ENCODE peak calls at places on chromosomes 5 and 9, in ten cellular contexts. B, Z, F, P, Q, I, V, Y, O and M are unnamed samples.

GRCh38 chr5:64838376-64838775 is 69.6 kb downstream of the CWC27 start:
- DNase-seq in B (no peak), Z (no peak), F (peak; percentile 66), P (no peak), Q (no peak), I (no peak), V (no peak), Y (no peak), O (no peak), M (no peak)

GRCh38 chr5:76679231-76679630 is 36.7 kb upstream of the F2R start:
- DNase-seq in B (no peak), Z (no peak), F (peak; percentile 51), P (no peak), Q (no peak), I (no peak), V (no peak), Y (no peak), O (peak; percentile 40), M (no peak)

GRCh38 chr5:92268343-92268742 is 885.2 kb upstream of the ARRDC3 start:
- DNase-seq in B (no peak), Z (no peak), F (no peak), P (no peak), Q (no peak), I (no peak), V (no peak), Y (no peak), O (no peak), M (peak; percentile 34)

GRCh38 chr5:96031811-96032261 is 70.2 kb upstream of the ELL2 start:
- DNase-seq in B (no peak), Z (no peak), F (peak; percentile 88), P (no peak), Q (no peak), I (no peak), V (no peak), Y (no peak), O (peak; percentile 59), M (no peak)

GRCh38 chr5:168592014-168592368 is 12.8 kb upstream of the PANK3 start:
- DNase-seq in B (peak; percentile 26), Z (no peak), F (peak; percentile 34), P (no peak), Q (no peak), I (no peak), V (no peak), Y (no peak), O (peak; percentile 75), M (no peak)

GRCh38 chr5:164370841-164371240 is 865.4 kb downstream of the MAT2B start:
- DNase-seq in B (no peak), Z (no peak), F (peak; percentile 42), P (no peak), Q (no peak), I (no peak), V (no peak), Y (no peak), O (no peak), M (no peak)

GRCh38 chr5:2187687-2188086 is 305.0 kb upstream of the IRX4 start:
- DNase-seq in B (no peak), Z (no peak), F (no peak), P (no peak), Q (no peak), I (no peak), V (no peak), Y (no peak), O (no peak), M (peak; percentile 52)

GRCh38 chr5:172145870-172146747 is 41.9 kb downstream of the STK10 start:
- DNase-seq in B (no peak), Z (no peak), F (no peak), P (no peak), Q (no peak), I (no peak), V (no peak), Y (no peak), O (no peak), M (no peak)

GRCh38 chr9:37920471-37921167 is 16.7 kb upstream of the SLC25A51 start:
- DNase-seq in B (no peak), Z (peak; percentile 41), F (no peak), P (no peak), Q (no peak), I (peak; percentile 8), V (no peak), Y (no peak), O (no peak), M (no peak)

GRCh38 chr9:109417585-109418544 is 80.2 kb downstream of the PTPN3 start:
- DNase-seq in B (no peak), Z (no peak), F (no peak), P (no peak), Q (no peak), I (no peak), V (no peak), Y (no peak), O (no peak), M (no peak)

GRCh38 chr9:20683351-20684034 is 566 bp upstream of the FOCAD start:
- DNase-seq in B (peak; percentile 14), Z (no peak), F (peak; percentile 89), P (no peak), Q (peak; percentile 79), I (peak; percentile 53), V (peak; percentile 32), Y (no peak), O (peak; percentile 73), M (no peak)

GRCh38 chr9:134216449-134216951 is 52.1 kb upstream of the RNU6ATAC start:
- DNase-seq in B (no peak), Z (no peak), F (no peak), P (no peak), Q (peak; percentile 12), I (peak; percentile 10), V (no peak), Y (no peak), O (no peak), M (peak; percentile 54)

GRCh38 chr5:40429258-40430111 is 250.2 kb upstream of the PTGER4 start:
- DNase-seq in B (no peak), Z (no peak), F (peak; percentile 81), P (no peak), Q (no peak), I (no peak), V (no peak), Y (no peak), O (peak; percentile 56), M (peak; percentile 73)

GRCh38 chr9:27548055-27548741 is 18.6 kb upstream of the MOB3B start:
- DNase-seq in B (no peak), Z (no peak), F (peak; percentile 65), P (no peak), Q (no peak), I (no peak), V (no peak), Y (peak; percentile 47), O (peak; percentile 73), M (no peak)

DNA sequence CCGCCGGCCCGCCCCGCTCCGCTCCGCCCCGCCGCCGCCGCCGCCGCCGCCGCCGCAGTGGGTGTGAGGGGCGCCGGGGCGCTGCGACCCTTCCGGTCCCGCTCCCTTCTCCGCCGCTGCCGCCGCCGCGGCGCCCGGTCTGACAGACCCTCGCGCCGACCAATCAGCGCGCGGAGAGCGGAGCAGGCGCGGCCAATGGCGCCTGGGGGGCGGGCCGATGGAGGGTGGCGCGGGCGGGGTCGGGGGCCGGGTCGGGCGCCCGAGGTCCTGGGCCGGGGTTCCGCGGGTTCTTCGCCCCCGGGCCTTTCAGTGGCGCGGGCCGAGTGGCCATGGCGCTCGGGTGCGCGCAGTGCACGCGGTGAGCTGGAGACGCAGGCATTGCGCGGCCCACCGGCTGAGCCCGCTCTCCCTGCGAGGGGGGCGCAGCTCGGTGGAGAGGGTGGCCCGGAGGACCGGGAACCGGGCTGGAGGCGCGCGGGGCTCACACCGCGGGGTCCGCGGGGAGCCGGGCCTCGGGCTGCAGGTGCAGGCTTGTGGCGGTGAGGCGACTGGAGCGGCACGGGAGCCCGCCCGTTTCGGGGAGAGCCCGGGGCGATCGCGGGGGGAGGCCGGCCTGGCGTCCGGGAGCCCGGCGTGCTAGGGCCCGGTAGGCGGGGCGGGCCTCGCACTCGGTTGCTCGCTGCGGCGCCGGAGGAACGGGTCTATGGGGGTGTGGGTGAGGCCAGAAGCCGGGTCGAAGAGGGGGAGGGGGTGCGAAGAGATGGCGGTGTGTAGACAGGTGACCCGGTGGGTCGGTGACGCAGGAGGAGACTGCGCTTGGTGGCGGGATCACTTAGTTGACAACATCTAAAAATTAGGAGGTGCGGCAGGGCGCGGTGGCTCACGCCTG is at the start of gene MAPK9:
- DNase-seq in B (peak; percentile 85), Z (peak; percentile 91), F (peak; percentile 65), P (no peak), Q (peak; percentile 81), I (peak; percentile 57), V (peak; percentile 81), Y (peak; percentile 94), O (peak; percentile 60), M (peak; percentile 95)
- TF ChIP-seq CTCF in B (no peak), Z (no peak), F (no peak), P (no peak), Q (no peak), I (no peak), V (no peak), Y (no peak), O (no peak), M (no peak)

DNA sequence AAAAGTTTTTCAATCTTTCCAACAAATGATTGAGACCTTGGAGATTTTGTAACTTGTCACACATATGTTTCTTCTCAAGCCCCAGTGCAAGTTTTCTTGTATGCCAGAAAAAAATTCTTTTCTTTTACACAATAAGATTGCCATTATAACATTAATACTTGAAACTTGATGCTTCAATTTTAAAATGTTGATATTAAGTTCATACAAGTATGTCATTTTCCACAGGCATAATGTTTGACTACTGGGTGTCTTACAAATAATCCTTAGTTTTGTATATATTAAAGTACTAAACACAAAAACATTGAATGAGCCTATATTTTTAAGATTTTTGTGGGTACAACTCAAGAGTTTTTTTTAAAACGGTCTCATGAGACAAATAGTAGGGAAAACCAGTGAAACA is 124.5 kb downstream of the AGTPBP1 start:
- DNase-seq in B (no peak), Z (no peak), F (no peak), P (no peak), Q (no peak), I (no peak), V (no peak), Y (no peak), O (no peak), M (no peak)
- TF ChIP-seq CTCF in B (no peak), Z (no peak), F (no peak), P (no peak), Q (no peak), I (no peak), V (no peak), Y (no peak), O (no peak), M (no peak)

GRCh38 chr9:98745470-98745869 is 36.7 kb upstream of the GABBR2 start:
- DNase-seq in B (no peak), Z (no peak), F (no peak), P (no peak), Q (no peak), I (no peak), V (no peak), Y (no peak), O (no peak), M (no peak)
- TF ChIP-seq CTCF in B (no peak), Z (no peak), F (no peak), P (no peak), Q (no peak), I (no peak), V (no peak), Y (no peak), O (no peak), M (no peak)

DNA sequence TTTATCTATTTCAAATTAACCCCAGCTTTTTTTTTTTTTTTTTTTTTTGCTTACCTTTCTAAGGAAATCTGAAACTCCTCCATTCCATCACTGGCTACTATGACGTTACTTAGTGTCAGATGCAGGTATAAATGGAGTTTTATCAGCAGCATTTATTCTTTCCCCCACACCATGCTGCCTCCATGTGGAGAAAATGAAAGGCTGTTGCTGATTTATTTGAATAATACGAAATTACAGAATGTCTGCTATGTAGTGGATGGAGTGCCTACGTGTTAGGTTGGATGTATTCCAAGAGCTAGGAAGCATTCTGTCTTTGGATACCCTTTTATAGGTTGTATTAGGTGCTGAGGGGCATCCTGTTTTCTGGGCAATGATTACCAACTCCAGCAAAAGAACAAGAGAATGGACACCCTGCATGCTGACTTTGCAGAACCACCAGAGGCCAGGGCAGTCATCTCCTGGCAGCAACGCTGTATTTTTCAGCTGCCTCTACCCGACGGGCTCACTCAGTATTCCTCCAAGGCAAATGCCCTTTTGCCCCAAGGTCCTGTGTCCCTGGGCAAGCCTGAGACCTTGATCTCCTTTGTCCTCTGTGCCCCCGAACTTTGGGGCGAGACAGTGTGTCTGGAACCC is 199.5 kb downstream of the ALDH1A1 start:
- DNase-seq in B (peak; percentile 18), Z (no peak), F (peak; percentile 47), P (peak; percentile 7), Q (no peak), I (no peak), V (no peak), Y (no peak), O (peak; percentile 60), M (no peak)
- TF ChIP-seq CTCF in B (peak; percentile 49), Z (no peak), F (peak; percentile 43), P (peak; percentile 45), Q (peak; percentile 20), I (no peak), V (no peak), Y (no peak), O (peak; percentile 66), M (peak; percentile 43)